ENCODE peak calls at places on chromosome 3, in five cellular contexts. Q is HL-60, T is NAMALWA, W is cortex of kidney, G is astrocyte of the spinal cord. B is an unnamed sample.

GRCh38 chr3:127970966-127971592 is 56.0 kb downstream of the KBTBD12 start:
- DNase-seq in T (peak), Q (peak), G (peak), W (no peak), B (no peak)

GRCh38 chr3:119298565-119298941 is 4.4 kb downstream of the ARHGAP31 start:
- DNase-seq in G (no peak), Q (no peak), T (no peak), W (no peak), B (no peak)

GRCh38 chr3:66828303-66828702 is 169.8 kb upstream of the KBTBD8 start:
- DNase-seq in T (no peak), W (no peak), Q (no peak), G (no peak), B (no peak)

GRCh38 chr3:108090066-108090700 is 648 bp downstream of the CD47 start:
- DNase-seq in Q (no peak), T (peak), W (no peak), G (peak), B (no peak)

GRCh38 chr3:141776376-141776775 is 13.2 kb downstream of the GRK7 start:
- DNase-seq in G (no peak), T (no peak), W (no peak), Q (no peak), B (no peak)

GRCh38 chr3:55296035-55296434 is 191.1 kb downstream of the WNT5A start:
- DNase-seq in Q (no peak), T (no peak), G (peak), W (no peak), B (no peak)

GRCh38 chr3:196149375-196149774 is 61.8 kb downstream of the ZDHHC19 start:
- DNase-seq in W (no peak), G (no peak), Q (no peak), T (no peak), B (no peak)

GRCh38 chr3:125083776-125084175 is 28.0 kb upstream of the HEG1 start:
- DNase-seq in T (no peak), Q (no peak), G (peak), W (no peak), B (no peak)

GRCh38 chr3:36906504-36907149 is 38.2 kb downstream of the TRANK1 start:
- DNase-seq in W (no peak), Q (no peak), T (peak), G (peak), B (no peak)

GRCh38 chr3:64304996-64305395 is 79.7 kb upstream of the PRICKLE2 start:
- DNase-seq in G (no peak), Q (no peak), W (no peak), T (no peak), B (no peak)

GRCh38 chr3:114223146-114223545 is 14.2 kb downstream of the ZNF80 start:
- DNase-seq in T (no peak), W (no peak), Q (no peak), G (peak), B (no peak)

GRCh38 chr3:17261627-17262369 is 377.0 kb downstream of the PLCL2 start:
- DNase-seq in W (no peak), Q (no peak), G (no peak), T (no peak), B (no peak)

GRCh38 chr3:42119558-42120355 is 28.6 kb downstream of the TRAK1 start:
- DNase-seq in W (no peak), G (peak), T (no peak), Q (no peak), B (no peak)

GRCh38 chr3:66439666-66440344 is 61.0 kb downstream of the LRIG1 start:
- DNase-seq in Q (no peak), G (no peak), W (no peak), T (no peak), B (peak)

GRCh38 chr3:98039322-98040024 is 4.4 kb upstream of the GABRR3 start:
- DNase-seq in T (peak), G (peak), Q (peak), W (no peak), B (peak)

GRCh38 chr3:17638351-17638750 is 104.1 kb downstream of the TBC1D5 start:
- DNase-seq in Q (peak), G (no peak), W (no peak), T (no peak), B (no peak)

GRCh38 chr3:98733778-98734281 is 29.3 kb upstream of the ST3GAL6 start:
- DNase-seq in T (no peak), Q (no peak), W (no peak), G (peak), B (no peak)

GRCh38 chr3:68996356-68996995 is 17.0 kb downstream of the EOGT start:
- DNase-seq in G (peak), W (no peak), T (no peak), Q (no peak), B (no peak)

GRCh38 chr3:72446406-72447058 is 401.7 kb downstream of the SHQ1 start:
- DNase-seq in G (peak), W (no peak), T (peak), Q (no peak), B (no peak)

GRCh38 chr3:116440196-116440595 is 5.1 kb downstream of the LSAMP start:
- DNase-seq in W (no peak), G (peak), T (no peak), Q (no peak), B (no peak)

GRCh38 chr3:42425736-42426407 is 15.5 kb upstream of the LYZL4 start:
- DNase-seq in T (no peak), W (no peak), G (no peak), Q (peak), B (no peak)

GRCh38 chr3:197258168-197258755 is 40.1 kb downstream of the DLG1 start:
- DNase-seq in W (no peak), Q (no peak), T (no peak), G (no peak), B (no peak)

GRCh38 chr3:29764603-29765254 is 483.9 kb downstream of the RBMS3 start:
- DNase-seq in T (peak), W (no peak), Q (no peak), G (peak), B (no peak)

GRCh38 chr3:84958495-84959469 is at the start of gene CADM2:
- DNase-seq in W (peak), T (no peak), G (peak), Q (peak), B (no peak)

GRCh38 chr3:124760601-124761000 is 30.3 kb downstream of the UMPS start:
- DNase-seq in G (peak), W (no peak), Q (no peak), T (no peak), B (no peak)

GRCh38 chr3:16168211-16168610 is 6.3 kb upstream of the GALNT15 start:
- DNase-seq in G (no peak), Q (no peak), W (no peak), T (no peak), B (no peak)

GRCh38 chr3:14549256-14549931 is 9.3 kb upstream of the GRIP2 start:
- DNase-seq in Q (no peak), T (peak), W (no peak), G (no peak), B (no peak)

GRCh38 chr3:194395767-194396527 is 3.1 kb downstream of the GP5 start:
- DNase-seq in Q (peak), T (no peak), W (no peak), G (no peak), B (peak)

GRCh38 chr3:54374214-54374855 is 252.0 kb downstream of the CACNA2D3 start:
- DNase-seq in Q (no peak), T (peak), W (no peak), G (no peak), B (no peak)

GRCh38 chr3:157906627-157907026 is 199.6 kb downstream of the SHOX2 start:
- DNase-seq in Q (no peak), T (no peak), W (no peak), G (no peak), B (no peak)

GRCh38 chr3:53056442-53056841 is 10.6 kb upstream of the SFMBT1 start:
- DNase-seq in W (no peak), Q (no peak), T (peak), G (no peak), B (no peak)

GRCh38 chr3:167913218-167913902 is 177.8 kb downstream of the SERPINI1 start:
- DNase-seq in T (peak), G (peak), Q (peak), W (no peak), B (no peak)

GRCh38 chr3:45180051-45180450 is 33.9 kb upstream of the CDCP1 start:
- DNase-seq in W (no peak), T (no peak), G (peak), Q (no peak), B (no peak)

GRCh38 chr3:69012111-69012835 is 1.2 kb downstream of the EOGT start:
- DNase-seq in T (no peak), G (no peak), W (no peak), Q (no peak), B (no peak)